ENCODE peak calls at places on chromosome 3, in ten cellular contexts. O, J, I, X, W, B, G, Z, R and N are unnamed samples.

GRCh38 chr3:105752791-105753415 is 115.9 kb downstream of the CBLB start:
- DNase-seq in W (peak), B (peak), J (no peak), I (peak), G (no peak), X (no peak), O (no peak), Z (peak), R (peak), N (peak)

GRCh38 chr3:72234394-72234793 is 449.4 kb upstream of the PROK2 start:
- DNase-seq in Z (peak), X (no peak), W (no peak), J (peak), O (peak), G (no peak), I (no peak), R (no peak), B (no peak), N (no peak)

GRCh38 chr3:173411288-173412064 is 13.9 kb downstream of the NLGN1 start:
- DNase-seq in R (no peak), J (peak), B (no peak), W (no peak), O (no peak), I (no peak), G (peak), X (no peak), Z (peak), N (peak)

GRCh38 chr3:24377218-24377993 is 117.2 kb downstream of the THRB start:
- DNase-seq in O (no peak), X (no peak), Z (no peak), I (no peak), J (no peak), W (no peak), R (no peak), B (no peak), G (no peak), N (no peak)

GRCh38 chr3:64621726-64622400 is 65.9 kb downstream of the ADAMTS9 start:
- DNase-seq in R (no peak), G (no peak), X (no peak), J (peak), I (no peak), Z (no peak), W (no peak), B (no peak), O (no peak), N (no peak)

GRCh38 chr3:178245385-178245778 is 290.9 kb upstream of the KCNMB2 start:
- DNase-seq in X (no peak), W (no peak), G (no peak), B (no peak), O (peak), I (no peak), J (no peak), Z (no peak), R (no peak), N (no peak)

GRCh38 chr3:178479860-178480259 is 56.4 kb upstream of the KCNMB2 start:
- DNase-seq in Z (no peak), J (no peak), R (no peak), B (no peak), I (no peak), X (no peak), G (no peak), O (no peak), W (no peak), N (no peak)

GRCh38 chr3:174498638-174499037 is 360.5 kb upstream of the NAALADL2 start:
- DNase-seq in G (no peak), J (peak), X (no peak), R (no peak), O (peak), I (no peak), B (no peak), W (no peak), Z (peak), N (peak)

GRCh38 chr3:10194328-10195071 is 29.8 kb downstream of the IRAK2 start:
- DNase-seq in J (no peak), X (no peak), R (peak), O (no peak), B (peak), W (peak), Z (no peak), I (peak), G (peak), N (no peak)

GRCh38 chr3:62445267-62445666 is 71.9 kb upstream of the FEZF2 start:
- DNase-seq in G (no peak), I (no peak), Z (no peak), O (no peak), R (no peak), J (peak), X (no peak), W (no peak), B (no peak), N (no peak)

GRCh38 chr3:48782046-48782445 is 65.0 kb upstream of the IP6K2 start:
- DNase-seq in O (no peak), J (no peak), I (no peak), B (no peak), Z (no peak), W (no peak), G (no peak), X (no peak), R (no peak), N (no peak)

GRCh38 chr3:66469220-66469640 is 31.6 kb downstream of the LRIG1 start:
- DNase-seq in G (no peak), B (peak), I (no peak), W (no peak), R (no peak), O (no peak), Z (peak), X (no peak), J (no peak), N (no peak)

GRCh38 chr3:115720988-115721387 is 97.7 kb downstream of the GAP43 start:
- DNase-seq in J (peak), W (no peak), Z (no peak), B (no peak), R (no peak), O (no peak), G (no peak), I (no peak), X (no peak), N (no peak)

GRCh38 chr3:54557538-54558419 is 370.1 kb downstream of the LRTM1 start:
- DNase-seq in X (no peak), R (no peak), W (no peak), B (no peak), I (no peak), J (no peak), Z (no peak), O (no peak), G (no peak), N (no peak)

GRCh38 chr3:186534113-186534669 is 10.0 kb downstream of the CRYGS start:
- DNase-seq in I (peak), R (peak), B (peak), J (no peak), G (no peak), W (peak), X (no peak), Z (no peak), O (no peak), N (no peak)

GRCh38 chr3:160464321-160464720 is 14.7 kb upstream of the TRIM59 start:
- DNase-seq in R (no peak), J (no peak), G (peak), Z (no peak), X (no peak), W (no peak), B (no peak), I (no peak), O (no peak), N (no peak)

GRCh38 chr3:14774431-14774830 is 44.3 kb upstream of the FGD5 start:
- DNase-seq in J (no peak), X (no peak), R (no peak), G (no peak), W (no peak), Z (no peak), B (no peak), O (no peak), I (no peak), N (no peak)

GRCh38 chr3:10011644-10012043 is 14.6 kb upstream of the FANCD2 start:
- DNase-seq in Z (peak), I (no peak), J (peak), B (no peak), O (no peak), X (no peak), W (no peak), G (no peak), R (no peak), N (no peak)

GRCh38 chr3:13825317-13825590 is 54.6 kb downstream of the WNT7A start:
- DNase-seq in W (no peak), G (no peak), R (no peak), I (no peak), O (no peak), B (no peak), X (no peak), J (no peak), Z (no peak), N (no peak)